ENCODE peak calls at places on chromosomes 13 and 19, in four cellular contexts. N is aorta, Z is neural crest cell, I is uterus. E is an unnamed sample.

GRCh38 chr13:93037780-93038179 is 188.8 kb upstream of the GPC6 start:
- DNase-seq in N (no peak), Z (no peak), I (no peak), E (no peak)

GRCh38 chr19:46393456-46394397 is 19.6 kb downstream of the CCDC8 start:
- DNase-seq in N (peak; percentile 74), Z (no peak), I (no peak), E (no peak)

GRCh38 chr19:17061691-17062090 is 13.6 kb downstream of the HAUS8 start:
- DNase-seq in N (no peak), Z (no peak), I (no peak), E (no peak)

GRCh38 chr13:27375686-27376326 is 48.6 kb upstream of the GTF3A start:
- DNase-seq in N (peak; percentile 81), Z (peak; percentile 78), I (peak; percentile 50), E (no peak)

GRCh38 chr13:45310341-45311138 is 30.4 kb downstream of the TPT1 start:
- DNase-seq in N (no peak), Z (no peak), I (no peak), E (no peak)

GRCh38 chr13:110634558-110634957 is 19.2 kb downstream of the NAXD start:
- DNase-seq in N (no peak), Z (no peak), I (no peak), E (no peak)

GRCh38 chr13:39038569-39038898 is 278 bp downstream of the NHLRC3 start:
- DNase-seq in N (no peak), Z (no peak), I (peak; percentile 19), E (no peak)

GRCh38 chr13:29369060-29369743 is 226.3 kb downstream of the SLC7A1 start:
- DNase-seq in N (no peak), Z (peak; percentile 9), I (no peak), E (no peak)

GRCh38 chr19:29285878-29286277 is 72.9 kb upstream of the UQCRFS1 start:
- DNase-seq in N (no peak), Z (peak; percentile 40), I (no peak), E (no peak)

GRCh38 chr13:99984463-99985242 is 3.1 kb downstream of the ZIC2 start:
- DNase-seq in N (no peak), Z (no peak), I (no peak), E (no peak)

GRCh38 chr13:50229935-50230334 is 214.7 kb downstream of the KCNRG start:
- DNase-seq in N (no peak), Z (no peak), I (no peak), E (no peak)

GRCh38 chr19:10998045-10998533 is 37.3 kb downstream of the SMARCA4 start:
- DNase-seq in N (no peak), Z (no peak), I (no peak), E (no peak)

GRCh38 chr13:49443327-49443688 is 556 bp downstream of the CAB39L start:
- DNase-seq in N (no peak), Z (no peak), I (no peak), E (no peak)

GRCh38 chr19:53037101-53038097 is 7.1 kb upstream of the ERVV-2 start:
- DNase-seq in N (no peak), Z (peak; percentile 20), I (no peak), E (peak; percentile 48)

GRCh38 chr13:99577934-99578917 is 77.0 kb downstream of the TM9SF2 start:
- DNase-seq in N (no peak), Z (peak; percentile 40), I (no peak), E (no peak)

GRCh38 chr19:43313711-43314495 is 39.6 kb upstream of the CD177 start:
- DNase-seq in N (no peak), Z (no peak), I (no peak), E (no peak)

GRCh38 chr13:73058741-73059459 is at the start of gene KLF5:
- DNase-seq in N (peak; percentile 98), Z (peak; percentile 91), I (peak; percentile 95), E (peak; percentile 98)

GRCh38 chr19:44644391-44645016 is 794 bp downstream of the PVR start:
- DNase-seq in N (peak; percentile 81), Z (peak; percentile 18), I (peak; percentile 34), E (no peak)

GRCh38 chr13:63307239-63307638 is 1891.6 kb upstream of the PCDH20 start:
- DNase-seq in N (no peak), Z (no peak), I (no peak), E (no peak)

GRCh38 chr19:44869728-44870470 is 21.2 kb upstream of the TOMM40 start:
- DNase-seq in N (no peak), Z (no peak), I (no peak), E (no peak)

GRCh38 chr19:7415163-7415856 is 66.6 kb downstream of the ARHGEF18 start:
- DNase-seq in N (no peak), Z (no peak), I (no peak), E (no peak)

GRCh38 chr19:45115809-45116615 is 23.0 kb downstream of the PPP1R37 start:
- DNase-seq in N (no peak), Z (no peak), I (no peak), E (no peak)

GRCh38 chr13:44191504-44192171 is 182.0 kb upstream of the SERP2 start:
- DNase-seq in N (no peak), Z (peak; percentile 40), I (peak; percentile 54), E (no peak)

GRCh38 chr19:12784871-12785430 is 6.3 kb upstream of the JUNB start:
- DNase-seq in N (no peak), Z (no peak), I (no peak), E (no peak)

GRCh38 chr13:76848596-76848995 is 37.6 kb downstream of the KCTD12 start:
- DNase-seq in N (no peak), Z (no peak), I (no peak), E (peak; percentile 64)

GRCh38 chr13:107387525-107387924 is 819.6 kb upstream of the ARGLU1 start:
- DNase-seq in N (no peak), Z (no peak), I (no peak), E (no peak)

GRCh38 chr19:56155124-56155687 is 14.1 kb downstream of the ZNF444 start:
- DNase-seq in N (no peak), Z (no peak), I (no peak), E (no peak)

GRCh38 chr19:40822161-40822560 is 23.2 kb downstream of the EGLN2 start:
- DNase-seq in N (no peak), Z (no peak), I (no peak), E (no peak)

GRCh38 chr19:3494559-3494958 is 5.9 kb downstream of the DOHH start:
- DNase-seq in N (no peak), Z (no peak), I (no peak), E (no peak)

GRCh38 chr19:37513397-37513796 is 6.7 kb downstream of the ZNF793 start:
- DNase-seq in N (no peak), Z (no peak), I (no peak), E (no peak)

GRCh38 chr19:13884726-13885591 is 8.0 kb downstream of the NANOS3 start:
- DNase-seq in N (no peak), Z (no peak), I (no peak), E (no peak)

GRCh38 chr19:40691421-40692211 is 1.2 kb upstream of the NUMBL start:
- DNase-seq in N (no peak), Z (no peak), I (peak; percentile 47), E (peak; percentile 50)

GRCh38 chr13:20337894-20338551 is 105.9 kb upstream of the GJB6 start:
- DNase-seq in N (no peak), Z (no peak), I (no peak), E (no peak)

E was measured in Right ventricle myocardium superior.